ENCODE peak calls at places on chromosomes 4 and X, in five cellular contexts. Q is spleen, D is right cardiac atrium, I is small intestine, Z is lower lobe of right lung. R is an unnamed sample.

GRCh38 chr4:56320293-56320692 is 67.0 kb downstream of the AASDH start:
- DNase-seq in Q (no peak), Z (no peak), I (no peak), D (no peak), R (no peak)

GRCh38 chr4:38873290-38873949 is 5.8 kb downstream of the FAM114A1 start:
- DNase-seq in I (no peak), Q (no peak), Z (no peak), D (no peak), R (no peak)

GRCh38 chrX:19875051-19875432 is 12.4 kb downstream of the SH3KBP1 start:
- DNase-seq in Z (peak; percentile 43), Q (no peak), D (no peak), I (no peak), R (no peak)

GRCh38 chr4:52716364-52717151 is 34.7 kb downstream of the ERVMER34-1 start:
- DNase-seq in D (no peak), Q (no peak), I (no peak), Z (no peak), R (no peak)

GRCh38 chr4:48403358-48403757 is 62.0 kb downstream of the SLAIN2 start:
- DNase-seq in D (no peak), I (no peak), Z (no peak), Q (no peak), R (no peak)

GRCh38 chr4:126223784-126224407 is 909.1 kb downstream of the FAT4 start:
- DNase-seq in D (no peak), Q (no peak), Z (no peak), I (peak; percentile 9), R (no peak)

GRCh38 chr4:1895971-1896657 is 24.9 kb downstream of the NSD2 start:
- DNase-seq in D (no peak), I (no peak), Q (no peak), Z (no peak), R (no peak)

GRCh38 chrX:8374041-8374825 is 90.4 kb upstream of the VCX3B start:
- DNase-seq in D (no peak), Z (no peak), Q (no peak), I (no peak), R (no peak)

GRCh38 chr4:70280567-70280966 is 38.2 kb downstream of the CSN3 start:
- DNase-seq in Z (peak; percentile 50), D (no peak), I (no peak), Q (no peak), R (no peak)

GRCh38 chr4:91631335-91631734 is 672.4 kb upstream of the GRID2 start:
- DNase-seq in I (no peak), D (no peak), Z (no peak), Q (no peak), R (no peak)

GRCh38 chr4:121071640-121072037 is 696 bp downstream of the NDNF start:
- DNase-seq in Z (no peak), D (no peak), Q (no peak), I (no peak), R (no peak)

GRCh38 chr4:27985522-27985921 is 1124.9 kb downstream of the STIM2 start:
- DNase-seq in D (no peak), I (no peak), Q (no peak), Z (no peak), R (no peak)

GRCh38 chr4:121145430-121145829 is 18.7 kb downstream of the TNIP3 start:
- DNase-seq in I (no peak), Q (no peak), D (no peak), Z (no peak), R (no peak)

GRCh38 chr4:70793626-70794025 is 46.1 kb downstream of the GRSF1 start:
- DNase-seq in D (no peak), I (no peak), Q (no peak), Z (no peak), R (no peak)

GRCh38 chr4:107619065-107619464 is 101.0 kb downstream of the PAPSS1 start:
- DNase-seq in D (peak; percentile 15), Q (no peak), Z (no peak), I (no peak), R (no peak)

GRCh38 chr4:115171220-115171619 is 57.8 kb upstream of the NDST4 start:
- DNase-seq in D (no peak), I (no peak), Z (no peak), Q (no peak), R (no peak)

GRCh38 chrX:103343105-103343504 is 13.1 kb downstream of the TCEAL7 start:
- DNase-seq in D (no peak), Q (no peak), I (peak; percentile 25), Z (no peak), R (no peak)

GRCh38 chr4:55635760-55636621 is at the start of gene NMU:
- DNase-seq in D (peak; percentile 31), I (peak; percentile 13), Z (peak; percentile 78), Q (peak; percentile 76), R (no peak)

DNA sequence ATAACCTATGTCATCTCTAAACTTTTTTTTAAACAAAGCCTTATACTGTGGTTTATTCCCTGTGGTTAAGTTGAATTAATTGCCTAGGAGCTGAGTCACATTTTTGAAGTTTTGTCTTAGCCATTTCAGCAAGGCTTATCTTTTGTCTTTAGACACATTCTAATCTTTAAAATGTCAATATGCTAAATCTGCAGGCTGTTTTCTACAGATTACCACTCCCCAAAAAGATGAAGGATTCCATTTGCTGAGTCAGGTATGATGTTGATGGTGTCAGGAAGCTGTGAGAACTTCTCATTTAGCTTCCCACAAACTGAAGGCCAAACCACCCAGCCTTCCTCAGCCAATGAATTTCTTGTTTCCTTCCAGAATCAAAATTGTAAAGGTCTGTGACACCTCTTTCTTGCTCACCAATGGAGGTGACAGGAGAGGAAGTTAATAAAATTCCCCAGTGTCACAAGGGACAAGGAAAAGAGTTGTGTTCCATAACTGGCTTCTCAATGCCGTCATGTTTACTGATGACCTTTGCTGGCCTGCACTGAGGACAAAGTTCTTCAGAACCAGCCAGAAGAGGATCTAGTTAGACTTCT is 3.7 kb upstream of the CXCL6 start:
- DNase-seq in D (no peak), I (no peak), Q (no peak), Z (no peak), R (no peak)
- H3K27ac ChIP-seq in D (no peak overlapping the region), I (no peak overlapping the region), Q (no peak overlapping the region), Z (no peak overlapping the region), R (peak overlapping the region; percentile 7)

GRCh38 chr4:76896731-76897521 is 1.0 kb downstream of the SOWAHB start:
- DNase-seq in Z (peak; percentile 65), D (peak; percentile 14), Q (no peak), I (peak; percentile 77), R (no peak)
- H3K27ac ChIP-seq in Z (peak overlapping the region; percentile 80), D (no peak overlapping the region), Q (no peak overlapping the region), I (peak overlapping the region; percentile 84), R (peak overlapping the region; percentile 63)

GRCh38 chr4:182752158-182752910 is 164.9 kb downstream of the DCTD start:
- DNase-seq in D (no peak), I (no peak), Q (no peak), Z (no peak), R (no peak)
- H3K27ac ChIP-seq in D (no peak overlapping the region), I (no peak overlapping the region), Q (no peak overlapping the region), Z (no peak overlapping the region), R (peak overlapping the region; percentile 43)

GRCh38 chr4:137451150-137451850 is 81.0 kb downstream of the PCDH18 start:
- DNase-seq in D (no peak), Z (no peak), I (no peak), Q (no peak), R (no peak)
- H3K27ac ChIP-seq in D (no peak overlapping the region), Z (no peak overlapping the region), I (no peak overlapping the region), Q (no peak overlapping the region), R (no peak overlapping the region)

DNA sequence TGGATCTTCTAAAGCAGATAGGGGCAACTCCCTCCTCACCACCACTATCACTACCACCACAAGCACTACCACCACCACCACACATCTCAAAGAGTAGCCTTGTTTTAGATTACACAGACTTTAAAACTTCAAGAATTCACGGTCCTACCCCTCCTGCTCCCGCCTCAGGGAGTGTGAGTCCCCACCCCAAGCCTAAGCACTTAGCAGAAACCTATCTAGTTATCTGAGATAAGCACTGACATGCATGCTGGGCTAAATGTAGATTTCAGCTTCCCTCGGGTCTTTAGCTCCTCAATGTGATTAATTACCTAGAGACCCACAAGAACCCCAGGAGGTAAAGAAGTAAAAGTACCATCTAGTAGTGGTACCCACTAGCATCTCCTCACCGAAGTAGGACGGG is 775 bp downstream of the AMOT start:
- DNase-seq in Q (no peak), D (no peak), Z (no peak), I (no peak), R (no peak)
- H3K27ac ChIP-seq in Q (no peak overlapping the region), D (no peak overlapping the region), Z (no peak overlapping the region), I (no peak overlapping the region), R (no peak overlapping the region)

DNA sequence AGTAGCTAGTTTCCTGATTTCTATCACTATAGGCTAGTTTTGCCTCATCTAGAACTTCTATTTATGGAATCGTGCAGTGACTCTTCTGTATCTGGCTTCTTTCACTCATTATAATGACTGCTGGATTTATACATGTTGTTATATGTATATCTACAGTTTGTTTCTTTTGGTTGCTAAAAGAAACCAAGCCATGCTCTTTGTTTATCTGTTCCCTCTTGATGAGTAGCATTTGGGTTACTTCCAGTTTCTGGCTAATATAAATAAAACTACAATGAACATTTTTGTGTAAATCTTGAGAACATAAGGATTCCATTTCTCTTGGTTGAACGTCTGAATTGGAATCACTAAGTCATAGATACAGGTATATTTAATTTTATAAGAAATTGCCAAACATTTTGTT is 73.9 kb downstream of the ARHGAP24 start:
- DNase-seq in Q (no peak), Z (no peak), I (no peak), D (no peak), R (no peak)
- H3K27ac ChIP-seq in Q (no peak overlapping the region), Z (no peak overlapping the region), I (no peak overlapping the region), D (no peak overlapping the region), R (no peak overlapping the region)

DNA sequence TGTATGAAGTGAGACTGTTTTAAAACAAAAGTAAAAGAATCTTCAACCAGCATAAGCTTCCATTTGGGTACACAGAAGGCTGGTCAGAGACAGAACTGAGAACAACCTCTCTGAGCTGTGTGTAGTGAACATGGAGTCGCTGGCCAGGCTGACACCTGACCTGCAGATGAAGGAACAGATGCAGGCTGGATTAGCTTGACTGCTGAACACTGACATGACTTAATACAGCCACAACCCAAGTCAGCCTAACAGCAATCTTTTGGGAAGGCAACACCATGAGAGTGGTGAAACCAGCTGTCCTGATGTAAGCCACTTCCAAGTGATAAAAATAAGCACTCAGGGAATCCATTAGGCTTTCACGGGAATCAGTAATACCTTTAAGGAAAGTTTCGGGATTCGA is 10.1 kb downstream of the SCARB2 start:
- DNase-seq in Z (no peak), Q (no peak), I (no peak), D (no peak), R (no peak)
- H3K27ac ChIP-seq in Z (no peak overlapping the region), Q (no peak overlapping the region), I (peak overlapping the region; percentile 54), D (no peak overlapping the region), R (no peak overlapping the region)

GRCh38 chr4:186936496-186937375 is 213.1 kb upstream of the FAT1 start:
- DNase-seq in I (peak; percentile 97), Z (no peak), D (no peak), Q (no peak), R (peak; percentile 69)
- H3K27ac ChIP-seq in I (peak overlapping the region; percentile 66), Z (no peak overlapping the region), D (no peak overlapping the region), Q (no peak overlapping the region), R (peak overlapping the region; percentile 81)

GRCh38 chr4:140082399-140082758 is 71.6 kb downstream of the MAML3 start:
- DNase-seq in D (no peak), Z (no peak), Q (no peak), I (no peak), R (no peak)
- H3K27ac ChIP-seq in D (no peak overlapping the region), Z (peak overlapping the region; percentile 32), Q (no peak overlapping the region), I (peak overlapping the region; percentile 18), R (no peak overlapping the region)

R was measured in epithelial cell of prostate.